ENCODE peak calls at places on chromosomes 11 and 22, in seven cellular contexts. One of them, this sample, is unnamed.

GRCh38 chr22:31695423-31695822 is 33.4 kb upstream of the PISD start:
- DNase-seq in foreskin fibroblast: no peak
- DNase-seq in PC-3: no peak
- DNase-seq in AG10803: no peak
- DNase-seq in astrocyte of the cerebellum: no peak
- DNase-seq in cardiac fibroblast: peak
- DNase-seq in GM12865: no peak
- DNase-seq in this sample: no peak

GRCh38 chr11:62954478-62954877 is 30.3 kb downstream of the SLC22A6 start:
- DNase-seq in AG10803: no peak
- DNase-seq in cardiac fibroblast: no peak
- DNase-seq in GM12865: no peak
- DNase-seq in foreskin fibroblast: no peak
- DNase-seq in PC-3: no peak
- DNase-seq in astrocyte of the cerebellum: no peak
- DNase-seq in this sample: no peak

GRCh38 chr22:35150163-35151107 is 84.5 kb downstream of the ISX start:
- DNase-seq in GM12865: peak
- DNase-seq in cardiac fibroblast: peak
- DNase-seq in AG10803: peak
- DNase-seq in foreskin fibroblast: peak
- DNase-seq in PC-3: peak
- DNase-seq in astrocyte of the cerebellum: no peak
- DNase-seq in this sample: peak

GRCh38 chr11:113991718-113992458 is 17.0 kb downstream of the HTR3A start:
- DNase-seq in foreskin fibroblast: peak
- DNase-seq in AG10803: no peak
- DNase-seq in cardiac fibroblast: peak
- DNase-seq in PC-3: peak
- DNase-seq in GM12865: no peak
- DNase-seq in astrocyte of the cerebellum: no peak
- DNase-seq in this sample: no peak

GRCh38 chr11:75771646-75772410 is 3.2 kb downstream of the DGAT2 start:
- DNase-seq in foreskin fibroblast: peak
- DNase-seq in astrocyte of the cerebellum: no peak
- DNase-seq in PC-3: peak
- DNase-seq in AG10803: peak
- DNase-seq in cardiac fibroblast: peak
- DNase-seq in GM12865: no peak
- DNase-seq in this sample: no peak

GRCh38 chr22:43295173-43295572 is 48.0 kb downstream of the SCUBE1 start:
- DNase-seq in foreskin fibroblast: no peak
- DNase-seq in cardiac fibroblast: no peak
- DNase-seq in AG10803: no peak
- DNase-seq in PC-3: no peak
- DNase-seq in GM12865: no peak
- DNase-seq in astrocyte of the cerebellum: no peak
- DNase-seq in this sample: no peak

GRCh38 chr11:10506013-10506370 is 35.0 kb downstream of the RNF141 start:
- DNase-seq in astrocyte of the cerebellum: no peak
- DNase-seq in cardiac fibroblast: no peak
- DNase-seq in PC-3: no peak
- DNase-seq in foreskin fibroblast: no peak
- DNase-seq in AG10803: no peak
- DNase-seq in GM12865: no peak
- DNase-seq in this sample: no peak

GRCh38 chr11:104339383-104339831 is 175.5 kb upstream of the PDGFD start:
- DNase-seq in cardiac fibroblast: no peak
- DNase-seq in GM12865: peak
- DNase-seq in astrocyte of the cerebellum: no peak
- DNase-seq in PC-3: no peak
- DNase-seq in AG10803: no peak
- DNase-seq in foreskin fibroblast: no peak
- DNase-seq in this sample: no peak

GRCh38 chr11:47533690-47534135 is 19.2 kb downstream of the CELF1 start:
- DNase-seq in AG10803: peak
- DNase-seq in GM12865: no peak
- DNase-seq in foreskin fibroblast: no peak
- DNase-seq in astrocyte of the cerebellum: no peak
- DNase-seq in PC-3: no peak
- DNase-seq in cardiac fibroblast: peak
- DNase-seq in this sample: no peak

GRCh38 chr11:34755671-34756070 is 134.8 kb downstream of the EHF start:
- DNase-seq in foreskin fibroblast: no peak
- DNase-seq in PC-3: no peak
- DNase-seq in cardiac fibroblast: no peak
- DNase-seq in astrocyte of the cerebellum: no peak
- DNase-seq in GM12865: no peak
- DNase-seq in AG10803: no peak
- DNase-seq in this sample: no peak

GRCh38 chr11:134098566-134099184 is 29.8 kb downstream of the JAM3 start:
- DNase-seq in PC-3: peak
- DNase-seq in cardiac fibroblast: peak
- DNase-seq in foreskin fibroblast: no peak
- DNase-seq in AG10803: no peak
- DNase-seq in GM12865: peak
- DNase-seq in astrocyte of the cerebellum: no peak
- DNase-seq in this sample: no peak

GRCh38 chr11:10838083-10838482 is 19.8 kb downstream of the ZBED5 start:
- DNase-seq in foreskin fibroblast: no peak
- DNase-seq in GM12865: no peak
- DNase-seq in cardiac fibroblast: no peak
- DNase-seq in PC-3: no peak
- DNase-seq in AG10803: no peak
- DNase-seq in astrocyte of the cerebellum: no peak
- DNase-seq in this sample: no peak

GRCh38 chr11:2559527-2560311 is 114.9 kb downstream of the KCNQ1 start:
- DNase-seq in GM12865: no peak
- DNase-seq in PC-3: no peak
- DNase-seq in cardiac fibroblast: no peak
- DNase-seq in astrocyte of the cerebellum: no peak
- DNase-seq in AG10803: no peak
- DNase-seq in foreskin fibroblast: no peak
- DNase-seq in this sample: no peak

GRCh38 chr11:10679644-10680043 is 13.9 kb downstream of the IRAG1 start:
- DNase-seq in astrocyte of the cerebellum: no peak
- DNase-seq in GM12865: no peak
- DNase-seq in foreskin fibroblast: no peak
- DNase-seq in cardiac fibroblast: no peak
- DNase-seq in PC-3: no peak
- DNase-seq in AG10803: no peak
- DNase-seq in this sample: no peak

GRCh38 chr11:132358573-132358953 is 988.1 kb downstream of the NTM start:
- DNase-seq in PC-3: no peak
- DNase-seq in GM12865: peak
- DNase-seq in AG10803: no peak
- DNase-seq in foreskin fibroblast: no peak
- DNase-seq in astrocyte of the cerebellum: no peak
- DNase-seq in cardiac fibroblast: no peak
- DNase-seq in this sample: peak

GRCh38 chr22:26995222-26995621 is 337.8 kb downstream of the MIAT start:
- DNase-seq in astrocyte of the cerebellum: no peak
- DNase-seq in foreskin fibroblast: no peak
- DNase-seq in AG10803: no peak
- DNase-seq in cardiac fibroblast: peak
- DNase-seq in PC-3: no peak
- DNase-seq in GM12865: no peak
- DNase-seq in this sample: no peak

GRCh38 chr11:61671527-61671926 is 8.7 kb upstream of the DAGLA start:
- DNase-seq in GM12865: no peak
- DNase-seq in cardiac fibroblast: no peak
- DNase-seq in PC-3: peak
- DNase-seq in astrocyte of the cerebellum: no peak
- DNase-seq in AG10803: no peak
- DNase-seq in foreskin fibroblast: peak
- DNase-seq in this sample: no peak

GRCh38 chr11:12831471-12832202 is 157.4 kb downstream of the TEAD1 start:
- DNase-seq in AG10803: no peak
- DNase-seq in PC-3: peak
- DNase-seq in foreskin fibroblast: peak
- DNase-seq in astrocyte of the cerebellum: no peak
- DNase-seq in cardiac fibroblast: no peak
- DNase-seq in GM12865: no peak
- DNase-seq in this sample: no peak

GRCh38 chr11:3840289-3840869 is 380 bp downstream of the RHOG start:
- DNase-seq in astrocyte of the cerebellum: no peak
- DNase-seq in foreskin fibroblast: peak
- DNase-seq in GM12865: peak
- DNase-seq in AG10803: no peak
- DNase-seq in cardiac fibroblast: no peak
- DNase-seq in PC-3: no peak
- DNase-seq in this sample: peak

GRCh38 chr11:122737951-122738693 is 82.6 kb downstream of the UBASH3B start:
- DNase-seq in astrocyte of the cerebellum: no peak
- DNase-seq in cardiac fibroblast: no peak
- DNase-seq in PC-3: peak
- DNase-seq in AG10803: peak
- DNase-seq in foreskin fibroblast: peak
- DNase-seq in GM12865: no peak
- DNase-seq in this sample: no peak

GRCh38 chr11:34204396-34205279 is 99.2 kb downstream of the NAT10 start:
- DNase-seq in foreskin fibroblast: peak
- DNase-seq in astrocyte of the cerebellum: no peak
- DNase-seq in GM12865: no peak
- DNase-seq in cardiac fibroblast: no peak
- DNase-seq in AG10803: no peak
- DNase-seq in PC-3: peak
- DNase-seq in this sample: no peak

GRCh38 chr11:66367561-66368312 is 3.8 kb downstream of the SLC29A2 start:
- DNase-seq in astrocyte of the cerebellum: no peak
- DNase-seq in cardiac fibroblast: no peak
- DNase-seq in GM12865: no peak
- DNase-seq in foreskin fibroblast: no peak
- DNase-seq in PC-3: no peak
- DNase-seq in AG10803: no peak
- DNase-seq in this sample: no peak
- H3K4me3 ChIP-seq in astrocyte of the cerebellum: no peak
- H3K4me3 ChIP-seq in cardiac fibroblast: no peak
- H3K4me3 ChIP-seq in GM12865: no peak
- H3K4me3 ChIP-seq in foreskin fibroblast: no peak
- H3K4me3 ChIP-seq in PC-3: no peak
- H3K4me3 ChIP-seq in AG10803: no peak
- H3K4me3 ChIP-seq in this sample: no peak

GRCh38 chr22:39263626-39264025 is 18.8 kb upstream of the PDGFB start:
- DNase-seq in cardiac fibroblast: no peak
- DNase-seq in astrocyte of the cerebellum: no peak
- DNase-seq in AG10803: no peak
- DNase-seq in PC-3: no peak
- DNase-seq in GM12865: no peak
- DNase-seq in foreskin fibroblast: no peak
- DNase-seq in this sample: no peak

GRCh38 chr22:39267966-39268365 is 23.2 kb upstream of the PDGFB start:
- DNase-seq in foreskin fibroblast: no peak
- DNase-seq in AG10803: no peak
- DNase-seq in cardiac fibroblast: no peak
- DNase-seq in PC-3: no peak
- DNase-seq in GM12865: no peak
- DNase-seq in astrocyte of the cerebellum: no peak
- DNase-seq in this sample: no peak

GRCh38 chr22:39264344-39265116 is 19.7 kb upstream of the PDGFB start:
- DNase-seq in PC-3: no peak
- DNase-seq in cardiac fibroblast: no peak
- DNase-seq in astrocyte of the cerebellum: no peak
- DNase-seq in GM12865: peak
- DNase-seq in AG10803: no peak
- DNase-seq in foreskin fibroblast: no peak
- DNase-seq in this sample: no peak

GRCh38 chr22:39266398-39267030 is 21.7 kb upstream of the PDGFB start:
- DNase-seq in GM12865: peak
- DNase-seq in AG10803: peak
- DNase-seq in PC-3: no peak
- DNase-seq in foreskin fibroblast: peak
- DNase-seq in cardiac fibroblast: peak
- DNase-seq in astrocyte of the cerebellum: no peak
- DNase-seq in this sample: peak

GRCh38 chr22:39265143-39265542 is 20.4 kb upstream of the PDGFB start:
- DNase-seq in GM12865: no peak
- DNase-seq in astrocyte of the cerebellum: no peak
- DNase-seq in AG10803: no peak
- DNase-seq in foreskin fibroblast: no peak
- DNase-seq in PC-3: no peak
- DNase-seq in cardiac fibroblast: no peak
- DNase-seq in this sample: no peak
- TF ChIP-seq CTCF in GM12865: no peak
- TF ChIP-seq CTCF in astrocyte of the cerebellum: no peak
- TF ChIP-seq CTCF in AG10803: no peak
- TF ChIP-seq CTCF in foreskin fibroblast: no peak
- TF ChIP-seq CTCF in PC-3: no peak
- TF ChIP-seq CTCF in cardiac fibroblast: no peak
- TF ChIP-seq CTCF in this sample: no peak

GRCh38 chr22:17369553-17370035 is 334 bp downstream of the CECR2 start:
- DNase-seq in AG10803: no peak
- DNase-seq in GM12865: peak
- DNase-seq in astrocyte of the cerebellum: no peak
- DNase-seq in cardiac fibroblast: peak
- DNase-seq in PC-3: no peak
- DNase-seq in foreskin fibroblast: peak
- DNase-seq in this sample: peak

GRCh38 chr22:17368144-17368726 is 1.0 kb upstream of the CECR2 start:
- DNase-seq in AG10803: no peak
- DNase-seq in cardiac fibroblast: no peak
- DNase-seq in foreskin fibroblast: no peak
- DNase-seq in GM12865: no peak
- DNase-seq in PC-3: no peak
- DNase-seq in astrocyte of the cerebellum: no peak
- DNase-seq in this sample: no peak

GRCh38 chr22:17366329-17366728 is 2.9 kb upstream of the CECR2 start:
- DNase-seq in GM12865: no peak
- DNase-seq in cardiac fibroblast: no peak
- DNase-seq in AG10803: no peak
- DNase-seq in PC-3: no peak
- DNase-seq in astrocyte of the cerebellum: no peak
- DNase-seq in foreskin fibroblast: no peak
- DNase-seq in this sample: no peak

GRCh38 chr22:17368727-17369552 is at the start of gene CECR2:
- DNase-seq in GM12865: no peak
- DNase-seq in AG10803: no peak
- DNase-seq in PC-3: no peak
- DNase-seq in astrocyte of the cerebellum: no peak
- DNase-seq in cardiac fibroblast: peak
- DNase-seq in foreskin fibroblast: peak
- DNase-seq in this sample: peak

DNA sequence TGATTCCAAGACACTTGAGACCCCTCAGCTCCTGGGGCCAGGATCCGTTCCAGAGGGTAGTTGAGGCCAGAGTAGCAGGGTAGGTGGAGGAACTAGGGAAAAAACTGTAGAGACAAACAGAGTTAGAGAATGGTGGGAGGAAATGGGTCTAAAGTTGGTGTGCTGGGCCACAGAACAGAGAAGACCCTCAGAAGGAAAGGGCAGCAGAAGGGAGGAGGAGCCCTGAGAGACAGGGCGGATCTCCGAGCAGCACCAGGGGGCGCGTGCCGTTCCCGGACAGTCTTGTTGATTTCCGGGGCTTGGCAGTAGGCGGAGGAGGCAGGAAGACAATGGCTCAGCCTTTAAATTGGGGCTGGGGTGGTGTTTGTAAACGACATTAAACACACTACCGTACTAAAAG is 2.4 kb upstream of the CECR2 start:
- DNase-seq in PC-3: no peak
- DNase-seq in GM12865: peak
- DNase-seq in astrocyte of the cerebellum: no peak
- DNase-seq in foreskin fibroblast: no peak
- DNase-seq in cardiac fibroblast: peak
- DNase-seq in AG10803: no peak
- DNase-seq in this sample: peak
- H3K4me3 ChIP-seq in PC-3: no peak
- H3K4me3 ChIP-seq in GM12865: no peak
- H3K4me3 ChIP-seq in astrocyte of the cerebellum: no peak
- H3K4me3 ChIP-seq in foreskin fibroblast: no peak
- H3K4me3 ChIP-seq in cardiac fibroblast: no peak
- H3K4me3 ChIP-seq in AG10803: no peak
- H3K4me3 ChIP-seq in this sample: no peak

GRCh38 chr11:124310746-124311145 is 3.0 kb downstream of the OR8D1 start:
- DNase-seq in foreskin fibroblast: peak
- DNase-seq in AG10803: no peak
- DNase-seq in PC-3: peak
- DNase-seq in GM12865: no peak
- DNase-seq in cardiac fibroblast: peak
- DNase-seq in astrocyte of the cerebellum: peak
- DNase-seq in this sample: no peak
- TF ChIP-seq CTCF in foreskin fibroblast: no peak
- TF ChIP-seq CTCF in AG10803: no peak
- TF ChIP-seq CTCF in PC-3: no peak
- TF ChIP-seq CTCF in GM12865: no peak
- TF ChIP-seq CTCF in cardiac fibroblast: no peak
- TF ChIP-seq CTCF in astrocyte of the cerebellum: no peak
- TF ChIP-seq CTCF in this sample: no peak

This sample was measured in GM06990.